ENCODE peak calls at places on chromosomes 1 and 21, in seven cellular contexts. One of them, this sample, is unnamed. For H3K4me1, the result is how much of the 10 kb centered on the place peaks cover.

GRCh38 chr1:93616996-93617669 is 64.5 kb downstream of the BCAR3 start:
- DNase-seq in pancreas: peak
- DNase-seq in heart right ventricle: peak
- DNase-seq in CD8-positive, alpha-beta memory T cell: no peak
- DNase-seq in stomach: peak
- DNase-seq in suprapubic skin: no peak
- DNase-seq in PC-9: peak
- DNase-seq in this sample: no peak

GRCh38 chr1:224739303-224739996 is 123.3 kb downstream of the CNIH3 start:
- DNase-seq in pancreas: no peak
- DNase-seq in heart right ventricle: no peak
- DNase-seq in CD8-positive, alpha-beta memory T cell: no peak
- DNase-seq in stomach: no peak
- DNase-seq in suprapubic skin: no peak
- DNase-seq in PC-9: no peak
- DNase-seq in this sample: no peak

GRCh38 chr1:154325583-154326545 is 539 bp downstream of the ATP8B2 start:
- DNase-seq in pancreas: peak
- DNase-seq in heart right ventricle: peak
- DNase-seq in CD8-positive, alpha-beta memory T cell: peak
- DNase-seq in stomach: peak
- DNase-seq in suprapubic skin: peak
- DNase-seq in PC-9: peak
- DNase-seq in this sample: no peak

GRCh38 chr21:35252831-35253230 is 203.7 kb upstream of the RUNX1 start:
- DNase-seq in pancreas: no peak
- DNase-seq in heart right ventricle: no peak
- DNase-seq in CD8-positive, alpha-beta memory T cell: no peak
- DNase-seq in stomach: no peak
- DNase-seq in suprapubic skin: no peak
- DNase-seq in PC-9: no peak
- DNase-seq in this sample: no peak

GRCh38 chr21:43916691-43917514 is 51.9 kb downstream of the AGPAT3 start:
- DNase-seq in pancreas: no peak
- DNase-seq in heart right ventricle: no peak
- DNase-seq in CD8-positive, alpha-beta memory T cell: peak
- DNase-seq in stomach: no peak
- DNase-seq in suprapubic skin: peak
- DNase-seq in PC-9: no peak
- DNase-seq in this sample: peak

GRCh38 chr1:31785947-31786290 is 21.8 kb upstream of the ADGRB2 start:
- DNase-seq in pancreas: no peak
- DNase-seq in heart right ventricle: no peak
- DNase-seq in CD8-positive, alpha-beta memory T cell: no peak
- DNase-seq in stomach: no peak
- DNase-seq in suprapubic skin: no peak
- DNase-seq in PC-9: no peak
- DNase-seq in this sample: no peak

GRCh38 chr21:18840239-18840638 is 436.7 kb upstream of the TMPRSS15 start:
- DNase-seq in pancreas: no peak
- DNase-seq in heart right ventricle: no peak
- DNase-seq in CD8-positive, alpha-beta memory T cell: no peak
- DNase-seq in stomach: no peak
- DNase-seq in suprapubic skin: no peak
- DNase-seq in PC-9: no peak
- DNase-seq in this sample: no peak

GRCh38 chr1:119469741-119470140 is 37.3 kb upstream of the HSD3B1 start:
- DNase-seq in pancreas: no peak
- DNase-seq in heart right ventricle: no peak
- DNase-seq in CD8-positive, alpha-beta memory T cell: no peak
- DNase-seq in stomach: no peak
- DNase-seq in suprapubic skin: no peak
- DNase-seq in PC-9: no peak
- DNase-seq in this sample: no peak

GRCh38 chr1:222167111-222167510 is 380.8 kb downstream of the HHIPL2 start:
- DNase-seq in pancreas: peak
- DNase-seq in heart right ventricle: peak
- DNase-seq in CD8-positive, alpha-beta memory T cell: no peak
- DNase-seq in stomach: peak
- DNase-seq in suprapubic skin: no peak
- DNase-seq in PC-9: peak
- DNase-seq in this sample: no peak

GRCh38 chr1:116433283-116434257 is 60.5 kb downstream of the ATP1A1 start:
- DNase-seq in pancreas: peak
- DNase-seq in heart right ventricle: peak
- DNase-seq in CD8-positive, alpha-beta memory T cell: no peak
- DNase-seq in stomach: peak
- DNase-seq in suprapubic skin: no peak
- DNase-seq in PC-9: peak
- DNase-seq in this sample: no peak
- H3K4me1 ChIP-seq in pancreas: under half
- H3K4me1 ChIP-seq in heart right ventricle: under half
- H3K4me1 ChIP-seq in CD8-positive, alpha-beta memory T cell: under half
- H3K4me1 ChIP-seq in stomach: under half
- H3K4me1 ChIP-seq in suprapubic skin: under half
- H3K4me1 ChIP-seq in PC-9: under half
- H3K4me1 ChIP-seq in this sample: under half

DNA sequence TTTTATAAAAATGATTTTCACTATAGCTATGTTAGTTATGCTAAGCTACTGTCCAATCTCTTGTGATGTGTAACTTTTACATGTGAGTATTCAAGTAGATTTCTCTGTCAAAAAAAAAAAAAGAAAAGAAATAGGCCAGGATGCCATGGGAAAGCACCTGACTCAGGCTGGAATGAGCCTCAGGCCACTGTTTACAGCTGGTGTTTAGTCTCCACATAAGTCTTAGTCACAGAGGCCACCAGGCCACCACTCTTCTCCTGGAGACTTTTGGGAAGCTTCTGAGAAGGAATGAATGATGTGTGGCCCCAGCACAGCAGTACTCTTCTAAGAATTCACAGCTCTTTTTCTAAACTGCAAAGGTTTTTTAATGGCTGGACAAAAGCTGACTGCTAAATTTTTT is 48.9 kb downstream of the CHML start:
- DNase-seq in pancreas: no peak
- DNase-seq in heart right ventricle: no peak
- DNase-seq in CD8-positive, alpha-beta memory T cell: no peak
- DNase-seq in stomach: no peak
- DNase-seq in suprapubic skin: no peak
- DNase-seq in PC-9: peak
- DNase-seq in this sample: no peak
- H3K27ac ChIP-seq in pancreas: no peak
- H3K27ac ChIP-seq in heart right ventricle: no peak
- H3K27ac ChIP-seq in CD8-positive, alpha-beta memory T cell: no peak
- H3K27ac ChIP-seq in stomach: no peak
- H3K27ac ChIP-seq in suprapubic skin: no peak
- H3K27ac ChIP-seq in PC-9: peak
- H3K27ac ChIP-seq in this sample: no peak

DNA sequence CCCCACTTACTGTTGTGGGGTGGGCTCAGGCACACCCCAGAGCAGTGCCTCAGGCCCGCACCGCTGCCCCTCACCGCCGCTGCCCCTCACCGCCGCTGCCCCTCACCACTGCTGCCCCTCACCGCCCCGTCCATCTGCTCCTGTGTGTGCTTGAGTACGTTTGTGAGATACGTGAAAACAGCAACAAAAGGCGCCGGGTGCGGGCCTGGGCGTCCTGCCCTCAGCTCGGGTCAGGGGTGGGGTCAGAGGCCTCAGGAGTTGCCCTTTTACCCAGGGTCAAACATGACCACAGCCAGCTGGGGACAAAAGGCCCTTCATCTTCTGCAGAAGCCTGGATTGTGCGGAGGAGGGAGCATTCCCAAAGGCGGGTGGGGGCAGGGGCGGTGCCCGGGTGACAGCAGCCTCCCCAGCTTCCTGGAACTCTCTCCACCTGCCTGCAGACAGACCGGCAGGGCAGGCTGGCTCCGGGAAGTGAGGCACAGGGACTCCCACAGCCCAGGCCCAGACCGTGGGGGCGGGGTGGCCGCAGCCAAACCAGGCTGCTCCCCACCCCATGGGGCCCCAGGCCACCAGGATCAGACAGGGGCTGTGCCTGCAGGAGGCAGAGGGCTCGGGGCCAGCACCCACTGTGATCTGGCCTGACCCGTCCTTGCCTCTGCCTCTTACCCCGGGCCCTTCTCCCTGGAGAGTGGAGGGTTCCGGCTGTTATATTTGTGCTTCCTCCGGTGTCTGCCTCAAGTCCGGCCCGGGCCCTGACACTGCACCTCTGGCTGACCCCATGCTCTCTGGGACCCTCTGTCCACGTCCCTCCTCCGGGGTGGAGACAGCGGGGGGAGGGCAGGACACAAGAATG is 2.3 kb upstream of the VWA1 start:
- DNase-seq in pancreas: peak
- DNase-seq in heart right ventricle: peak
- DNase-seq in CD8-positive, alpha-beta memory T cell: no peak
- DNase-seq in stomach: peak
- DNase-seq in suprapubic skin: no peak
- DNase-seq in PC-9: peak
- DNase-seq in this sample: no peak
- H3K4me3 ChIP-seq in pancreas: peak
- H3K4me3 ChIP-seq in heart right ventricle: peak
- H3K4me3 ChIP-seq in CD8-positive, alpha-beta memory T cell: no peak
- H3K4me3 ChIP-seq in stomach: peak
- H3K4me3 ChIP-seq in suprapubic skin: peak
- H3K4me3 ChIP-seq in PC-9: peak
- H3K4me3 ChIP-seq in this sample: no peak

GRCh38 chr1:8456991-8457390 is 139.1 kb downstream of the SLC45A1 start:
- DNase-seq in pancreas: no peak
- DNase-seq in heart right ventricle: no peak
- DNase-seq in CD8-positive, alpha-beta memory T cell: no peak
- DNase-seq in stomach: no peak
- DNase-seq in suprapubic skin: no peak
- DNase-seq in PC-9: no peak
- DNase-seq in this sample: no peak
- H3K4me1 ChIP-seq in pancreas: under half
- H3K4me1 ChIP-seq in heart right ventricle: half or more
- H3K4me1 ChIP-seq in CD8-positive, alpha-beta memory T cell: under half
- H3K4me1 ChIP-seq in stomach: under half
- H3K4me1 ChIP-seq in suprapubic skin: under half
- H3K4me1 ChIP-seq in PC-9: under half
- H3K4me1 ChIP-seq in this sample: under half

GRCh38 chr1:172340520-172340919 is 80.0 kb upstream of the C1orf105 start:
- DNase-seq in pancreas: no peak
- DNase-seq in heart right ventricle: no peak
- DNase-seq in CD8-positive, alpha-beta memory T cell: no peak
- DNase-seq in stomach: no peak
- DNase-seq in suprapubic skin: no peak
- DNase-seq in PC-9: no peak
- DNase-seq in this sample: no peak

GRCh38 chr1:172338295-172338735 is 82.2 kb upstream of the C1orf105 start:
- DNase-seq in pancreas: no peak
- DNase-seq in heart right ventricle: no peak
- DNase-seq in CD8-positive, alpha-beta memory T cell: no peak
- DNase-seq in stomach: no peak
- DNase-seq in suprapubic skin: no peak
- DNase-seq in PC-9: no peak
- DNase-seq in this sample: no peak

GRCh38 chr1:172341697-172342096 is 78.8 kb upstream of the C1orf105 start:
- DNase-seq in pancreas: no peak
- DNase-seq in heart right ventricle: no peak
- DNase-seq in CD8-positive, alpha-beta memory T cell: no peak
- DNase-seq in stomach: no peak
- DNase-seq in suprapubic skin: no peak
- DNase-seq in PC-9: no peak
- DNase-seq in this sample: no peak

GRCh38 chr1:172342584-172343245 is 77.8 kb upstream of the C1orf105 start:
- DNase-seq in pancreas: no peak
- DNase-seq in heart right ventricle: no peak
- DNase-seq in CD8-positive, alpha-beta memory T cell: no peak
- DNase-seq in stomach: no peak
- DNase-seq in suprapubic skin: no peak
- DNase-seq in PC-9: no peak
- DNase-seq in this sample: no peak

GRCh38 chr1:172339840-172340239 is 80.6 kb upstream of the C1orf105 start:
- DNase-seq in pancreas: no peak
- DNase-seq in heart right ventricle: no peak
- DNase-seq in CD8-positive, alpha-beta memory T cell: no peak
- DNase-seq in stomach: no peak
- DNase-seq in suprapubic skin: no peak
- DNase-seq in PC-9: no peak
- DNase-seq in this sample: no peak
- H3K27ac ChIP-seq in pancreas: no peak
- H3K27ac ChIP-seq in heart right ventricle: no peak
- H3K27ac ChIP-seq in CD8-positive, alpha-beta memory T cell: no peak
- H3K27ac ChIP-seq in stomach: no peak
- H3K27ac ChIP-seq in suprapubic skin: no peak
- H3K27ac ChIP-seq in PC-9: no peak
- H3K27ac ChIP-seq in this sample: no peak

This sample was measured in naive thymus-derived CD4-positive, alpha-beta T cell.